ENCODE peak calls at places on chromosome 12, in eight cellular contexts. One of them, this sample, is unnamed.

GRCh38 chr12:105041186-105041585 is 43.1 kb downstream of the ALDH1L2 start:
- DNase-seq in IMR-90: no peak
- DNase-seq in cardiac muscle cell: no peak
- DNase-seq in mucosa of descending colon: no peak
- DNase-seq in prostate gland: no peak
- DNase-seq in GM23338: no peak
- DNase-seq in fibroblast of mammary gland: no peak
- DNase-seq in fibroblast of lung: no peak
- DNase-seq in this sample: no peak

GRCh38 chr12:57459750-57460400 is at the start of gene GLI1:
- DNase-seq in prostate gland: no peak
- DNase-seq in IMR-90: peak
- DNase-seq in mucosa of descending colon: peak
- DNase-seq in GM23338: peak
- DNase-seq in fibroblast of mammary gland: no peak
- DNase-seq in fibroblast of lung: peak
- DNase-seq in cardiac muscle cell: peak
- DNase-seq in this sample: no peak

GRCh38 chr12:99611590-99611989 is 36.0 kb upstream of the GARIN6 start:
- DNase-seq in IMR-90: no peak
- DNase-seq in cardiac muscle cell: no peak
- DNase-seq in prostate gland: no peak
- DNase-seq in mucosa of descending colon: no peak
- DNase-seq in fibroblast of mammary gland: no peak
- DNase-seq in fibroblast of lung: no peak
- DNase-seq in GM23338: no peak
- DNase-seq in this sample: no peak

GRCh38 chr12:52044284-52044983 is 6.8 kb upstream of the NR4A1 start:
- DNase-seq in GM23338: no peak
- DNase-seq in mucosa of descending colon: no peak
- DNase-seq in fibroblast of mammary gland: peak
- DNase-seq in prostate gland: peak
- DNase-seq in IMR-90: no peak
- DNase-seq in cardiac muscle cell: no peak
- DNase-seq in fibroblast of lung: peak
- DNase-seq in this sample: no peak

GRCh38 chr12:26271889-26272492 is 76.6 kb downstream of the SSPN start:
- DNase-seq in fibroblast of lung: peak
- DNase-seq in mucosa of descending colon: peak
- DNase-seq in GM23338: no peak
- DNase-seq in cardiac muscle cell: peak
- DNase-seq in IMR-90: peak
- DNase-seq in prostate gland: peak
- DNase-seq in fibroblast of mammary gland: peak
- DNase-seq in this sample: no peak

GRCh38 chr12:53336137-53336785 is at the start of gene SP7:
- DNase-seq in IMR-90: no peak
- DNase-seq in mucosa of descending colon: no peak
- DNase-seq in fibroblast of lung: no peak
- DNase-seq in prostate gland: no peak
- DNase-seq in cardiac muscle cell: no peak
- DNase-seq in fibroblast of mammary gland: no peak
- DNase-seq in GM23338: peak
- DNase-seq in this sample: no peak

GRCh38 chr12:72586456-72586855 is 314.3 kb downstream of the TRHDE start:
- DNase-seq in cardiac muscle cell: no peak
- DNase-seq in fibroblast of lung: no peak
- DNase-seq in IMR-90: no peak
- DNase-seq in GM23338: peak
- DNase-seq in mucosa of descending colon: no peak
- DNase-seq in prostate gland: no peak
- DNase-seq in fibroblast of mammary gland: no peak
- DNase-seq in this sample: no peak

GRCh38 chr12:103495158-103495782 is 498 bp downstream of the C12orf42 start:
- DNase-seq in prostate gland: no peak
- DNase-seq in GM23338: peak
- DNase-seq in IMR-90: no peak
- DNase-seq in mucosa of descending colon: peak
- DNase-seq in fibroblast of lung: no peak
- DNase-seq in cardiac muscle cell: peak
- DNase-seq in fibroblast of mammary gland: no peak
- DNase-seq in this sample: no peak

GRCh38 chr12:94566345-94566744 is 84.0 kb downstream of the TMCC3 start:
- DNase-seq in IMR-90: no peak
- DNase-seq in GM23338: no peak
- DNase-seq in fibroblast of mammary gland: no peak
- DNase-seq in cardiac muscle cell: no peak
- DNase-seq in fibroblast of lung: no peak
- DNase-seq in prostate gland: no peak
- DNase-seq in mucosa of descending colon: no peak
- DNase-seq in this sample: no peak

DNA sequence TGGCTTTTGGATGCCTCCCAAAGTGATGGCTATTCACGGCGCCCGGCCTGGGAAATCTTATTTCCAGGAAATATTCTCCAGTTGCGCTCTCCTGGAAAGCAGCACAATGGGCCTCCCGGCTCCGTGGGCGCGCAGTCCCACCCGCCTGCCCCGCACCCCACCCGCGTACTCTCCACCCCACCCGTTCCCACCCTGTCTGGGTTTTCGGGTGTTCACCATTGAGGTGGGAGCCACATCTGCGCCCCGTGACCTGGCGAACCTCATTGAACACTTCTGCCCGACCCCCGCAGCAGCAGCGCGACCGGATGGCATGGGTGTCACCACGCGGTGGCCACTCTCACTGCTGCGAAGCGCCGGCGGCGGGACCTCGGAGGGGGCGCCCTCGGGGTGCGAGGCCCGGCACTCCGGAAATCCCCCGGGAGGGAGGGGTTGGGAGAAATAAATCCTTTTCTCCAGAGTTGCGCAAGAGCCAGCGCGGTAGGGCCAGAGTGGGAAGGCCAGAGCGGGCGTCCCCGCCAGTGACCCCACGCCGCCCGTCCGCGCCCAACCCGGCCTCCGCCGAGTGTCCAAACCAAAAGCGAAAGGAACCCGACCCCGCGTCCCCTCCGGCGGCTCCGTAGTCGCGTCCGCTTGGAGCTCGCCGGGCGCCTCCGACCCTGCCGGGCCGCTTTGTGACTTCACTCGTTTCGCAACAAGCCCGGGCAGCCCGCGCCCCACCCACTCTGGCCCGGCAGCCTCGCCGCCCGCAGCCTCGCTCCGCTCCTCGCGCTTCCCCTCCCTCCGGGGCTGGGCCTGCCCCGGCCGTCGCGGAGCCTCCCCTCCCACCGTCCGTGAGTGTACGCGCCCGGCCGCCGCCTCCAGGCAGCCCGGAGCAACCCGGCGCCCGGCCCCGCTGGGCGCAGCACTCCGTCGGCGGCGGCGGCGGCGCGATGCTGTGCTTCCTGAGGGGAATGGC is at the start of gene DRAM1:
- DNase-seq in fibroblast of lung: peak
- DNase-seq in fibroblast of mammary gland: peak
- DNase-seq in prostate gland: peak
- DNase-seq in mucosa of descending colon: peak
- DNase-seq in IMR-90: peak
- DNase-seq in cardiac muscle cell: peak
- DNase-seq in GM23338: peak
- DNase-seq in this sample: peak
- TF ChIP-seq CTCF in fibroblast of lung: no peak
- TF ChIP-seq CTCF in fibroblast of mammary gland: no peak
- TF ChIP-seq CTCF in prostate gland: peak
- TF ChIP-seq CTCF in mucosa of descending colon: no peak
- TF ChIP-seq CTCF in IMR-90: peak
- TF ChIP-seq CTCF in cardiac muscle cell: no peak
- TF ChIP-seq CTCF in GM23338: no peak
- TF ChIP-seq CTCF in this sample: no peak

DNA sequence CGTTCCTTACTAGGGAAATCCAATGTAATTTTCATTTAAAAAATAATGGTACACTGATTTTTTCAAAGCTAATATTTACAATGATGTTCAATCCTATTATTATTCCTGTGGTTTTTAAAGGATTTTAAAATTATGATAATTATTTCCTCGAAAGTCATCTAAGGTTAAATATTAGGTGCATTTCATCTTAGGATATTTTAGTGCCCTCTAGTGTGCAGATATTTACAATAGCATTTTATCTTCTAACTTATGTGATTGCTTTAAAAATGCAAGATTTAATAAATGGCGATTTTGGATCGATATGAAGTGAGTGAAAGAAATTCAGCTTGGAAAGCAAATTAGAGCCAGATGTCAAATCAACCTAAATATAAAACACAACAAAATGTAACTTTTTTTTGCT is 293.5 kb downstream of the SLC6A15 start:
- DNase-seq in cardiac muscle cell: no peak
- DNase-seq in GM23338: no peak
- DNase-seq in IMR-90: no peak
- DNase-seq in mucosa of descending colon: no peak
- DNase-seq in fibroblast of lung: peak
- DNase-seq in fibroblast of mammary gland: peak
- DNase-seq in prostate gland: no peak
- DNase-seq in this sample: no peak
- TF ChIP-seq CTCF in cardiac muscle cell: peak
- TF ChIP-seq CTCF in GM23338: peak
- TF ChIP-seq CTCF in IMR-90: peak
- TF ChIP-seq CTCF in mucosa of descending colon: no peak
- TF ChIP-seq CTCF in fibroblast of lung: peak
- TF ChIP-seq CTCF in fibroblast of mammary gland: peak
- TF ChIP-seq CTCF in prostate gland: no peak
- TF ChIP-seq CTCF in this sample: peak

GRCh38 chr12:43914923-43915468 is 79.1 kb downstream of the TMEM117 start:
- DNase-seq in mucosa of descending colon: no peak
- DNase-seq in prostate gland: no peak
- DNase-seq in IMR-90: no peak
- DNase-seq in fibroblast of lung: peak
- DNase-seq in cardiac muscle cell: no peak
- DNase-seq in fibroblast of mammary gland: no peak
- DNase-seq in GM23338: peak
- DNase-seq in this sample: no peak
- TF ChIP-seq CTCF in mucosa of descending colon: no peak
- TF ChIP-seq CTCF in prostate gland: no peak
- TF ChIP-seq CTCF in IMR-90: no peak
- TF ChIP-seq CTCF in fibroblast of lung: peak
- TF ChIP-seq CTCF in cardiac muscle cell: no peak
- TF ChIP-seq CTCF in fibroblast of mammary gland: no peak
- TF ChIP-seq CTCF in GM23338: peak
- TF ChIP-seq CTCF in this sample: peak

GRCh38 chr12:115943630-115944391 is 333.7 kb downstream of the MED13L start:
- DNase-seq in cardiac muscle cell: no peak
- DNase-seq in fibroblast of lung: peak
- DNase-seq in IMR-90: no peak
- DNase-seq in prostate gland: no peak
- DNase-seq in fibroblast of mammary gland: peak
- DNase-seq in GM23338: no peak
- DNase-seq in mucosa of descending colon: no peak
- DNase-seq in this sample: no peak

GRCh38 chr12:115944851-115945496 is 332.5 kb downstream of the MED13L start:
- DNase-seq in IMR-90: no peak
- DNase-seq in fibroblast of lung: peak
- DNase-seq in prostate gland: no peak
- DNase-seq in cardiac muscle cell: no peak
- DNase-seq in GM23338: no peak
- DNase-seq in mucosa of descending colon: no peak
- DNase-seq in fibroblast of mammary gland: peak
- DNase-seq in this sample: no peak

GRCh38 chr12:115942346-115942745 is 335.1 kb downstream of the MED13L start:
- DNase-seq in GM23338: no peak
- DNase-seq in IMR-90: no peak
- DNase-seq in prostate gland: no peak
- DNase-seq in fibroblast of mammary gland: no peak
- DNase-seq in cardiac muscle cell: no peak
- DNase-seq in mucosa of descending colon: no peak
- DNase-seq in fibroblast of lung: no peak
- DNase-seq in this sample: no peak

GRCh38 chr12:115944392-115944742 is 333.1 kb downstream of the MED13L start:
- DNase-seq in fibroblast of lung: no peak
- DNase-seq in IMR-90: no peak
- DNase-seq in mucosa of descending colon: no peak
- DNase-seq in fibroblast of mammary gland: no peak
- DNase-seq in prostate gland: no peak
- DNase-seq in GM23338: no peak
- DNase-seq in cardiac muscle cell: no peak
- DNase-seq in this sample: no peak

DNA sequence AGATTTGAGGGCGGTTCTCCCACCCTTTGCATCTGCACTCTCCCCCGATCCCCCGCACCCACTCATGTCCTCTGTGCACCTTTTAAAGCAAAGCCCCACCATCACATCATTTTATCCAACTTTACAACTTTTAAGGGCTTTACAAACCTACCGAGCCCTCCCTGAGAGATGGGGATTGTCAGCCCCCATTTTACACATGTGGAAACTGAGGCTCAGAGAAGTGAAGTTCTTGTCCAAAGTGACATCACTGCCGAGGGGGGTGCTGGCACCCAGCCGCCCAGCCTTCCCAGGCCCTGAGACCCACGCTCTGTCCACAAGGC is 334.2 kb downstream of the MED13L start:
- DNase-seq in GM23338: no peak
- DNase-seq in prostate gland: no peak
- DNase-seq in fibroblast of lung: no peak
- DNase-seq in mucosa of descending colon: no peak
- DNase-seq in IMR-90: no peak
- DNase-seq in cardiac muscle cell: no peak
- DNase-seq in fibroblast of mammary gland: no peak
- DNase-seq in this sample: no peak
- TF ChIP-seq CTCF in GM23338: no peak
- TF ChIP-seq CTCF in prostate gland: no peak
- TF ChIP-seq CTCF in fibroblast of lung: no peak
- TF ChIP-seq CTCF in mucosa of descending colon: no peak
- TF ChIP-seq CTCF in IMR-90: no peak
- TF ChIP-seq CTCF in cardiac muscle cell: no peak
- TF ChIP-seq CTCF in fibroblast of mammary gland: no peak
- TF ChIP-seq CTCF in this sample: no peak

This sample was measured in osteocyte.